ENCODE peak calls at places on chromosomes 2 and 18, in eight cellular contexts. E is AG09309; H is AG10803; W is breast epithelium; N is A549; S is fibroblast of pulmonary artery; K is PC-3; V is CD8-positive, alpha-beta T cell. U is an unnamed sample.

GRCh38 chr18:49613141-49613641 is 51.3 kb downstream of the LIPG start:
- DNase-seq in E (no peak), H (no peak), W (no peak), N (no peak), S (no peak), K (no peak), V (no peak), U (peak; percentile 56)

GRCh38 chr18:5984245-5984644 is 88.9 kb upstream of the TMEM200C start:
- DNase-seq in E (no peak), H (no peak), W (no peak), N (no peak), S (no peak), K (no peak), V (no peak), U (no peak)

GRCh38 chr18:45839415-45840395 is 14.2 kb downstream of the SIGLEC15 start:
- DNase-seq in E (peak; percentile 57), H (peak; percentile 80), W (no peak), N (no peak), S (peak; percentile 85), K (peak; percentile 62), V (peak; percentile 49), U (peak; percentile 62)

GRCh38 chr2:45892236-45892701 is 240.8 kb downstream of the PRKCE start:
- DNase-seq in E (no peak), H (no peak), W (no peak), N (no peak), S (peak; percentile 38), K (no peak), V (no peak), U (no peak)

GRCh38 chr2:102736174-102736606 is 25.6 kb upstream of the TMEM182 start:
- DNase-seq in E (no peak), H (peak; percentile 13), W (no peak), N (peak; percentile 38), S (no peak), K (peak; percentile 29), V (no peak), U (no peak)

GRCh38 chr2:188788621-188789020 is 185.6 kb upstream of the COL3A1 start:
- DNase-seq in E (no peak), H (peak; percentile 88), W (no peak), N (no peak), S (peak; percentile 95), K (peak; percentile 76), V (no peak), U (peak; percentile 95)

GRCh38 chr2:176652300-176653182 is 383.3 kb downstream of the MTX2 start:
- DNase-seq in E (peak; percentile 31), H (peak; percentile 73), W (no peak), N (peak; percentile 25), S (peak; percentile 63), K (peak; percentile 75), V (peak; percentile 27), U (peak; percentile 5)

GRCh38 chr2:11092693-11093335 is 62.5 kb upstream of the SLC66A3 start:
- DNase-seq in E (no peak), H (no peak), W (no peak), N (no peak), S (no peak), K (no peak), V (no peak), U (no peak)

GRCh38 chr2:215914067-215914776 is 99.1 kb downstream of the MREG start:
- DNase-seq in E (no peak), H (no peak), W (no peak), N (no peak), S (no peak), K (no peak), V (no peak), U (no peak)

GRCh38 chr2:46363535-46364170 is 66.4 kb downstream of the EPAS1 start:
- DNase-seq in E (peak; percentile 45), H (peak; percentile 55), W (no peak), N (no peak), S (peak; percentile 82), K (peak; percentile 50), V (no peak), U (peak; percentile 11)

GRCh38 chr18:35964319-35964718 is 8.2 kb upstream of the RMP24 start:
- DNase-seq in E (no peak), H (no peak), W (no peak), N (no peak), S (no peak), K (no peak), V (no peak), U (no peak)

GRCh38 chr18:26014462-26014861 is 76.0 kb downstream of the SS18 start:
- DNase-seq in E (no peak), H (no peak), W (no peak), N (no peak), S (no peak), K (no peak), V (no peak), U (no peak)

GRCh38 chr18:26022585-26022984 is 67.8 kb downstream of the SS18 start:
- DNase-seq in E (no peak), H (no peak), W (no peak), N (no peak), S (no peak), K (no peak), V (no peak), U (no peak)

GRCh38 chr18:26021061-26021754 is 69.2 kb downstream of the SS18 start:
- DNase-seq in E (no peak), H (no peak), W (no peak), N (no peak), S (no peak), K (no peak), V (no peak), U (no peak)

DNA sequence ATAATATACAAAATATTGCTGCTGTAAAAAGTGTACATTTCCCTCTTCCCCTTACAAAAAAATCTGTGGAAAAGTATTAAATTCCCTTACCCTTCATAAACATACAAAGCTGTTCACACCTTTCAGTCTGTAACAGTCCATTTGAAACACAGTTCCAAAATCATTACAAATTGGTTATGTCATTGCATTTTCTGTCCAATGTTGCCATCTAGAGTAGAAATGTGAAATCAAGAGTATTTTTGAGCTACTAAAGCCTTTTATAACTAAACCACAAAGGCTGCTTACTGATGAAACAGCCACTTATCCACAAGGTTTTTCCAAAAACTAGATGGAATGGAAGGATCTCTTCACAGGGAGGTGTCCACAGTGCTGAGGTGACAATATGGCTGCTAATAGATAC is 72.5 kb downstream of the SS18 start:
- DNase-seq in E (no peak), H (no peak), W (no peak), N (no peak), S (no peak), K (no peak), V (no peak), U (no peak)
- TF ChIP-seq CTCF in E (peak; percentile 5), H (no peak), W (no peak), N (no peak), S (no peak), K (peak; percentile 47), V (no peak), U (no peak)

GRCh38 chr18:22185298-22185697 is 15.9 kb downstream of the GATA6 start:
- DNase-seq in E (no peak), H (no peak), W (no peak), N (no peak), S (no peak), K (no peak), V (no peak), U (no peak)

GRCh38 chr18:22185723-22186386 is 16.5 kb downstream of the GATA6 start:
- DNase-seq in E (no peak), H (no peak), W (no peak), N (no peak), S (no peak), K (no peak), V (no peak), U (no peak)

GRCh38 chr18:22183647-22184161 is 14.3 kb downstream of the GATA6 start:
- DNase-seq in E (no peak), H (no peak), W (no peak), N (no peak), S (no peak), K (no peak), V (no peak), U (no peak)

GRCh38 chr18:22180722-22181121 is 11.3 kb downstream of the GATA6 start:
- DNase-seq in E (no peak), H (no peak), W (no peak), N (no peak), S (no peak), K (no peak), V (no peak), U (no peak)

DNA sequence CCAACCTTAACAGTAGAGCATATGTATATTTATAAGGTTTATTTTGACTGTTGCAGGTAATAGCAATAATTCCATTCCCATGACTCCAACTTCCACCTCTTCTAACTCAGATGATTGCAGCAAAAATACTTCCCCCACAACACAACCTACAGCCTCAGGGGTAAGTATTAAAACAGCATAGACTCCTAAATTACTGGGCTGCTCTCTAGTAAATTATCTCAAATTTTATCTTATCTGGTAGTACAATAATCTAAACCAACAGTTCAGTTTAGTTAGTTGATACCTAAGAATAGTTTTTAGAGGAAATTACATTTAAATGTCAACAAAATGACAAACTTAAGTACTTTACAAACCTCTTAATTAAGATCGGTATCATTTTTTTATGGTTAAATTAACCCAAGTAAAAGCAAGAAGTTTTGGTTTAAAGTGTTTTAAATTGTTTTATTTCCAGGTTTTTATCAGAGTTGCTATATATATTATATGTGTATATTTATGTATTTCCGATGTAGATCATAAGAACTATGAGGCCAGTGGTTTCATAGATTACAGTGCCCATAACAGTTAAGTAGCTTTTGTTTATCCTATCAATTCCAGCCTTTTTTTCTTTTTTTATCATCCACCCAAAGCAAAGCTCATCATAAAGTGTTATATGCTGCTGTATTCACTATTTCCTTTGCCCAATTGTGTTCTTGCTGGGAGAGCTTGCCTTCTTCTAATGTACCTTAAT is 13.7 kb downstream of the GATA6 start:
- DNase-seq in E (no peak), H (no peak), W (no peak), N (no peak), S (no peak), K (peak; percentile 52), V (no peak), U (no peak)
- H3K4me3 ChIP-seq in E (no peak overlapping the region), H (no peak overlapping the region), W (no peak overlapping the region), N (no peak overlapping the region), S (no peak overlapping the region), K (no peak overlapping the region), V (no peak overlapping the region), U (no peak overlapping the region)

GRCh38 chr2:65071499-65072180 is 15.4 kb downstream of the CEP68 start:
- DNase-seq in E (no peak), H (no peak), W (no peak), N (no peak), S (peak; percentile 18), K (peak; percentile 75), V (no peak), U (no peak)
- TF ChIP-seq CTCF in E (peak; percentile 41), H (peak; percentile 35), W (no peak), N (no peak), S (peak; percentile 38), K (peak; percentile 43), V (no peak), U (peak; percentile 16)

GRCh38 chr2:68435605-68436004 is 31.5 kb downstream of the FBXO48 start:
- DNase-seq in E (peak; percentile 29), H (peak; percentile 47), W (no peak), N (no peak), S (peak; percentile 59), K (no peak), V (no peak), U (no peak)

GRCh38 chr2:68441994-68442322 is 25.1 kb downstream of the FBXO48 start:
- DNase-seq in E (no peak), H (no peak), W (no peak), N (no peak), S (no peak), K (no peak), V (no peak), U (no peak)

GRCh38 chr2:68441179-68441993 is 25.7 kb downstream of the FBXO48 start:
- DNase-seq in E (peak; percentile 72), H (peak; percentile 83), W (no peak), N (peak; percentile 48), S (peak; percentile 92), K (peak; percentile 91), V (peak; percentile 85), U (peak; percentile 70)

GRCh38 chr2:68436270-68436669 is 30.8 kb downstream of the FBXO48 start:
- DNase-seq in E (no peak), H (peak; percentile 9), W (no peak), N (no peak), S (peak; percentile 29), K (no peak), V (no peak), U (no peak)

GRCh38 chr2:68438455-68439303 is 28.4 kb downstream of the FBXO48 start:
- DNase-seq in E (no peak), H (no peak), W (no peak), N (no peak), S (no peak), K (no peak), V (no peak), U (no peak)
- H3K4me3 ChIP-seq in E (no peak overlapping the region), H (no peak overlapping the region), W (no peak overlapping the region), N (no peak overlapping the region), S (no peak overlapping the region), K (no peak overlapping the region), V (no peak overlapping the region), U (no peak overlapping the region)